ENCODE peak calls at places on chromosomes 4 and X, in eight cellular contexts. R is colonic mucosa; Z is breast epithelium; C is A673; H is H9; A is PC-9; J is cardiac muscle cell; O is CD4-positive, alpha-beta memory T cell. Y is an unnamed sample.

GRCh38 chr4:39706334-39706733 is 8.4 kb downstream of the UBE2K start:
- DNase-seq in R (peak; percentile 67), Z (no peak), C (no peak), H (no peak), A (peak; percentile 31), J (peak; percentile 76), O (no peak), Y (no peak)

GRCh38 chr4:122012735-122013134 is 60.9 kb upstream of the TRPC3 start:
- DNase-seq in R (no peak), Z (no peak), C (no peak), H (no peak), A (no peak), J (peak; percentile 58), O (no peak), Y (no peak)

GRCh38 chr4:139886798-139887197 is 221.2 kb downstream of the MGST2 start:
- DNase-seq in R (no peak), Z (no peak), C (no peak), H (no peak), A (no peak), J (no peak), O (no peak), Y (no peak)

GRCh38 chr4:1191621-1192020 is 19.2 kb upstream of the SPON2 start:
- DNase-seq in R (peak; percentile 39), Z (no peak), C (no peak), H (no peak), A (peak; percentile 21), J (no peak), O (no peak), Y (no peak)

GRCh38 chr4:77159798-77160197 is 2.8 kb downstream of the CCNG2 start:
- DNase-seq in R (no peak), Z (no peak), C (no peak), H (no peak), A (no peak), J (no peak), O (no peak), Y (no peak)

GRCh38 chr4:27084685-27085356 is 224.2 kb downstream of the STIM2 start:
- DNase-seq in R (peak; percentile 18), Z (no peak), C (peak; percentile 64), H (peak; percentile 74), A (no peak), J (peak; percentile 21), O (no peak), Y (no peak)

GRCh38 chrX:137548261-137548660 is 17.7 kb upstream of the ZIC3 start:
- DNase-seq in R (no peak), Z (no peak), C (no peak), H (peak; percentile 34), A (no peak), J (no peak), O (no peak), Y (no peak)

GRCh38 chrX:115560978-115561604 is at the start of gene PLS3:
- DNase-seq in R (peak; percentile 84), Z (peak; percentile 73), C (peak; percentile 87), H (peak; percentile 96), A (peak; percentile 87), J (peak; percentile 92), O (no peak), Y (no peak)

GRCh38 chr4:7904942-7905341 is 34.7 kb downstream of the AFAP1 start:
- DNase-seq in R (no peak), Z (no peak), C (peak; percentile 91), H (no peak), A (no peak), J (peak; percentile 97), O (no peak), Y (no peak)

GRCh38 chr4:69601065-69601464 is 38.4 kb downstream of the UGT2A2 start:
- DNase-seq in R (no peak), Z (no peak), C (no peak), H (peak; percentile 38), A (no peak), J (no peak), O (no peak), Y (no peak)

GRCh38 chr4:139018971-139019758 is 3.6 kb downstream of the NOCT start:
- DNase-seq in R (no peak), Z (no peak), C (no peak), H (no peak), A (no peak), J (no peak), O (no peak), Y (no peak)

GRCh38 chr4:139655116-139655515 is 10.5 kb upstream of the MGST2 start:
- DNase-seq in R (no peak), Z (peak; percentile 37), C (peak; percentile 45), H (no peak), A (no peak), J (peak; percentile 73), O (no peak), Y (no peak)

DNA sequence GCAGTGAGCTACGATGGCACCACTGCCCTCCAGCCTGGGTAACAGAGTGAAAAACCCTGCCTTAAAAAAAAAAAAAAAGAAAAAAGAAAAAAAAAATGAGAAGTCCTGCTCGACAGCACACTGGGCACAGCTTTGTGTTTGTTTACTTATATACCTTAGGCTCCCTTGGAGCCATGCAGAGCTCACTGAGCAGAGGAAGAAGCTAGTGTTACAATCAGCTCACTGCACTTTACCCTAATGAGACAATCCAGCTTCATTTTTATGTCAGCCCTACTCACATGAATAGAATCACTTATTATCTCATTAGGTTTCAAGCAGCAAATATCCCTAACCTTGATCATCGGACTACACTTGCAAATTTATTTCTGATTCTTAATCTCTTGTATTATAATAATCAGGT is 5.8 kb upstream of the KCNIP4 start:
- DNase-seq in R (no peak), Z (no peak), C (no peak), H (no peak), A (no peak), J (no peak), O (no peak), Y (no peak)
- H3K9me3 ChIP-seq in R (no peaks in the 10 kb centered on the region), Z (no peaks in the 10 kb centered on the region), C (no peaks in the 10 kb centered on the region), H (no peaks in the 10 kb centered on the region), A (no peaks in the 10 kb centered on the region), J (no peaks in the 10 kb centered on the region), O (no peaks in the 10 kb centered on the region), Y (no peaks in the 10 kb centered on the region)

DNA sequence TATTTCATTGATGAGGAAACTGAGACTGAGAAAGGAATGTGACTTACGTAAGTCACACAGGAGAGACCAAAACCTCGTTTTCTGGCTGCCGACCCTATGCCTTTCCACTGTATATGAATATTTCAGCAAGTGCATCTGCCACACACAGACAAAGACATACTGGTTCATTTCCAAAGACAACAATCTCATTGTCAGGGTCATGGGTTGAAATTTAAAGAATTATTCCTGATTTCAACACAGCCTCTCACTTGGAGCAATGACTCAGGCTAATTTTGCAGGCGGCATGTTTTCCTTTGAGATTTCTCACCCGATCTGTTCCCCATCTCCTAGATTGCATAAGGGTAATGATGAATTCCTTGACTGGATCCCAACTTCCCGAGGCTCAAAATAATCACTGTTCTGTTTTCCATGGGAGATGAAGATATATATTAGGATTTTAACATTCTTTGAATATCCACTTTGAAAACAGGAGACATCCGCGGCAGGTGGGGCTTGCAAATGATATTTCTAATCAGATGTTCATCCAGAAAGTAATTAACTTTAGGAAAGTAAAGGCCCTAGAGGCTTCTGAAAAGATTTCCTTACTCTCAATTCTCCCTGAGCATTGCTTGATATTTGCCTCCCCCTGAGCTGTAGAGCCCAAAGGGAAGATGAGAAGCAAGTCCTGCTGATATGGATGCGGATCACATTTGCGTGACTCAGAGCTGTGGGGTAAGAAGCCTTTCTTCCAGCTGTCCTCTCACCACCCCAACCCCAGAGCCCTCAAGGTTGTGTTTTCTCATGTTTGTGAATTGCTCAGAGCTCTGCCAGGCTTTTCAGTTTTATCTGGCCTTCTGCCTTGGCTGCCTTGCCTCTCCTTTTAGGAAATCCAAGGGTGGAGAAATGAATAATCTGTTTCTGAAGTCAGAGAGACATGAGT is 361.1 kb upstream of the BOD1L1 start:
- DNase-seq in R (peak; percentile 18), Z (peak; percentile 18), C (peak; percentile 39), H (no peak), A (peak; percentile 31), J (peak; percentile 97), O (no peak), Y (no peak)
- H3K9me3 ChIP-seq in R (no peaks in the 10 kb centered on the region), Z (no peaks in the 10 kb centered on the region), C (no peaks in the 10 kb centered on the region), H (no peaks in the 10 kb centered on the region), A (peaks cover 5% of the 10 kb centered on the region), J (no peaks in the 10 kb centered on the region), O (no peaks in the 10 kb centered on the region), Y (no peaks in the 10 kb centered on the region)

GRCh38 chrX:48064261-48064660 is 7.2 kb downstream of the ZNF630 start:
- DNase-seq in R (no peak), Z (no peak), C (no peak), H (no peak), A (no peak), J (no peak), O (no peak), Y (no peak)

GRCh38 chrX:48059296-48059639 is 12.2 kb downstream of the ZNF630 start:
- DNase-seq in R (no peak), Z (no peak), C (no peak), H (no peak), A (no peak), J (no peak), O (no peak), Y (no peak)

GRCh38 chrX:48058621-48059295 is 12.7 kb downstream of the ZNF630 start:
- DNase-seq in R (no peak), Z (no peak), C (no peak), H (no peak), A (no peak), J (no peak), O (no peak), Y (no peak)
- H3K9me3 ChIP-seq in R (no peaks in the 10 kb centered on the region), Z (peaks cover 51% of the 10 kb centered on the region), C (peaks cover 31% of the 10 kb centered on the region), H (peaks cover 42% of the 10 kb centered on the region), A (no peaks in the 10 kb centered on the region), J (no peaks in the 10 kb centered on the region), O (peaks cover 6% of the 10 kb centered on the region), Y (peaks cover 2% of the 10 kb centered on the region)

GRCh38 chr4:11312389-11312788 is 116.3 kb downstream of the HS3ST1 start:
- DNase-seq in R (no peak), Z (no peak), C (no peak), H (no peak), A (no peak), J (peak; percentile 68), O (no peak), Y (no peak)
- H3K9me3 ChIP-seq in R (no peaks in the 10 kb centered on the region), Z (no peaks in the 10 kb centered on the region), C (peaks cover 29% of the 10 kb centered on the region), H (no peaks in the 10 kb centered on the region), A (no peaks in the 10 kb centered on the region), J (no peaks in the 10 kb centered on the region), O (no peaks in the 10 kb centered on the region), Y (no peaks in the 10 kb centered on the region)

GRCh38 chrX:12936947-12937346 is 30.5 kb downstream of the TLR8 start:
- DNase-seq in R (no peak), Z (no peak), C (no peak), H (no peak), A (no peak), J (no peak), O (no peak), Y (no peak)
- H3K9me3 ChIP-seq in R (no peaks in the 10 kb centered on the region), Z (no peaks in the 10 kb centered on the region), C (peaks cover 8% of the 10 kb centered on the region), H (peaks cover 13% of the 10 kb centered on the region), A (peaks cover 4% of the 10 kb centered on the region), J (peaks cover 4% of the 10 kb centered on the region), O (no peaks in the 10 kb centered on the region), Y (no peaks in the 10 kb centered on the region)

GRCh38 chrX:97845451-97845850 is 961.7 kb downstream of the RPA4 start:
- DNase-seq in R (no peak), Z (no peak), C (no peak), H (no peak), A (no peak), J (no peak), O (no peak), Y (no peak)
- H3K9me3 ChIP-seq in R (no peaks in the 10 kb centered on the region), Z (no peaks in the 10 kb centered on the region), C (no peaks in the 10 kb centered on the region), H (peaks cover 4% of the 10 kb centered on the region), A (no peaks in the 10 kb centered on the region), J (no peaks in the 10 kb centered on the region), O (no peaks in the 10 kb centered on the region), Y (no peaks in the 10 kb centered on the region)

DNA sequence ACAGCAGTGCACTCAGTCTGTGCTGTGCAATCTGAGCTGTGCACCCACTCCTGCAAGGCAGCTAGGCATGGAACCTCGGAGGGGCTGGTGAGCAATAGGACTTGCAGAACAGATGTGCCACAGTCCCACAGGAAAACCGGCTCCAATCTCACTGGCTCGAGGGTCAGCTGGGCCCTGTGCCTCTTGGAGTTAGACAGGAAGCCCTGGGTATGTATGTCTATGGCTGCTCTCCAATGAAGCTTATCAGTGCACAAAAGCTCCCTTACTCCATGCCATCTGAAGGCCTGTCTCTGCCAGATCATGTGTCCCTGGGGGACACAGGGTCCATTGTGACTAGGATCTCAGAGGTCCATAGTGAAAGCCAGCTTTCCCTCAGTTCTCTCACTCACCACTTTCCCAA is 335.8 kb downstream of the SH3BGRL start:
- DNase-seq in R (no peak), Z (no peak), C (no peak), H (no peak), A (no peak), J (no peak), O (no peak), Y (no peak)
- H3K9me3 ChIP-seq in R (no peaks in the 10 kb centered on the region), Z (peaks cover 8% of the 10 kb centered on the region), C (peaks cover 18% of the 10 kb centered on the region), H (peaks cover 60% of the 10 kb centered on the region), A (no peaks in the 10 kb centered on the region), J (no peaks in the 10 kb centered on the region), O (no peaks in the 10 kb centered on the region), Y (no peaks in the 10 kb centered on the region)

Y was measured in T-helper 17 cell.